ENCODE peak calls at places on chromosomes 2 and 18, in ten cellular contexts. One of them, this sample, is unnamed.

GRCh38 chr2:158124896-158125295 is 23.2 kb downstream of the UPP2 start:
- DNase-seq in adrenal gland: no peak
- DNase-seq in CD8-positive, alpha-beta T cell: no peak
- DNase-seq in anterior cingulate cortex: no peak
- DNase-seq in NCI-H510A: no peak
- DNase-seq in kidney glomerular epithelial cell: no peak
- DNase-seq in GM06990: no peak
- DNase-seq in A172: no peak
- DNase-seq in GM19239: no peak
- DNase-seq in NCI-H69: no peak
- DNase-seq in this sample: no peak

GRCh38 chr18:21110667-21111350 is 804 bp downstream of the ROCK1 start:
- DNase-seq in kidney glomerular epithelial cell: peak
- DNase-seq in GM06990: peak
- DNase-seq in anterior cingulate cortex: peak
- DNase-seq in GM19239: no peak
- DNase-seq in NCI-H510A: no peak
- DNase-seq in A172: peak
- DNase-seq in NCI-H69: peak
- DNase-seq in CD8-positive, alpha-beta T cell: peak
- DNase-seq in adrenal gland: peak
- DNase-seq in this sample: peak

GRCh38 chr2:80288576-80288975 is 16.0 kb downstream of the LRRTM1 start:
- DNase-seq in NCI-H69: peak
- DNase-seq in kidney glomerular epithelial cell: no peak
- DNase-seq in GM06990: no peak
- DNase-seq in GM19239: no peak
- DNase-seq in CD8-positive, alpha-beta T cell: no peak
- DNase-seq in adrenal gland: no peak
- DNase-seq in NCI-H510A: no peak
- DNase-seq in anterior cingulate cortex: peak
- DNase-seq in A172: no peak
- DNase-seq in this sample: no peak

GRCh38 chr2:101616411-101616810 is 81.1 kb upstream of the MAP4K4 start:
- DNase-seq in NCI-H510A: no peak
- DNase-seq in GM06990: no peak
- DNase-seq in kidney glomerular epithelial cell: no peak
- DNase-seq in adrenal gland: no peak
- DNase-seq in A172: no peak
- DNase-seq in anterior cingulate cortex: peak
- DNase-seq in CD8-positive, alpha-beta T cell: no peak
- DNase-seq in GM19239: no peak
- DNase-seq in NCI-H69: no peak
- DNase-seq in this sample: peak

GRCh38 chr2:149065236-149065635 is 26.7 kb downstream of the LYPD6B start:
- DNase-seq in A172: peak
- DNase-seq in GM06990: no peak
- DNase-seq in GM19239: no peak
- DNase-seq in CD8-positive, alpha-beta T cell: no peak
- DNase-seq in anterior cingulate cortex: no peak
- DNase-seq in NCI-H510A: no peak
- DNase-seq in NCI-H69: peak
- DNase-seq in adrenal gland: no peak
- DNase-seq in kidney glomerular epithelial cell: no peak
- DNase-seq in this sample: no peak

GRCh38 chr18:6327895-6328623 is 86.7 kb downstream of the L3MBTL4 start:
- DNase-seq in CD8-positive, alpha-beta T cell: no peak
- DNase-seq in GM06990: no peak
- DNase-seq in kidney glomerular epithelial cell: no peak
- DNase-seq in adrenal gland: no peak
- DNase-seq in NCI-H69: peak
- DNase-seq in NCI-H510A: no peak
- DNase-seq in A172: no peak
- DNase-seq in anterior cingulate cortex: no peak
- DNase-seq in GM19239: no peak
- DNase-seq in this sample: no peak

GRCh38 chr18:48777737-48778111 is 173.0 kb downstream of the SMAD7 start:
- DNase-seq in NCI-H510A: no peak
- DNase-seq in kidney glomerular epithelial cell: no peak
- DNase-seq in NCI-H69: no peak
- DNase-seq in GM06990: no peak
- DNase-seq in A172: no peak
- DNase-seq in anterior cingulate cortex: no peak
- DNase-seq in GM19239: no peak
- DNase-seq in adrenal gland: no peak
- DNase-seq in CD8-positive, alpha-beta T cell: no peak
- DNase-seq in this sample: peak

GRCh38 chr2:189613077-189613636 is 32.6 kb upstream of the SLC40A1 start:
- DNase-seq in GM06990: no peak
- DNase-seq in NCI-H69: peak
- DNase-seq in NCI-H510A: peak
- DNase-seq in CD8-positive, alpha-beta T cell: no peak
- DNase-seq in GM19239: no peak
- DNase-seq in A172: peak
- DNase-seq in adrenal gland: peak
- DNase-seq in anterior cingulate cortex: no peak
- DNase-seq in kidney glomerular epithelial cell: peak
- DNase-seq in this sample: no peak

GRCh38 chr2:50492452-50492851 is 539.5 kb downstream of the NRXN1 start:
- DNase-seq in NCI-H69: peak
- DNase-seq in anterior cingulate cortex: peak
- DNase-seq in NCI-H510A: peak
- DNase-seq in GM19239: peak
- DNase-seq in adrenal gland: peak
- DNase-seq in A172: peak
- DNase-seq in GM06990: no peak
- DNase-seq in CD8-positive, alpha-beta T cell: no peak
- DNase-seq in kidney glomerular epithelial cell: peak
- DNase-seq in this sample: no peak

GRCh38 chr18:58576641-58577251 is 52.1 kb downstream of the ALPK2 start:
- DNase-seq in A172: no peak
- DNase-seq in kidney glomerular epithelial cell: peak
- DNase-seq in NCI-H510A: no peak
- DNase-seq in NCI-H69: no peak
- DNase-seq in CD8-positive, alpha-beta T cell: no peak
- DNase-seq in GM19239: no peak
- DNase-seq in GM06990: no peak
- DNase-seq in adrenal gland: no peak
- DNase-seq in anterior cingulate cortex: no peak
- DNase-seq in this sample: no peak

GRCh38 chr2:61620244-61621159 is 82.3 kb upstream of the XPO1 start:
- DNase-seq in A172: peak
- DNase-seq in NCI-H69: peak
- DNase-seq in GM19239: no peak
- DNase-seq in kidney glomerular epithelial cell: peak
- DNase-seq in CD8-positive, alpha-beta T cell: no peak
- DNase-seq in anterior cingulate cortex: no peak
- DNase-seq in GM06990: peak
- DNase-seq in NCI-H510A: no peak
- DNase-seq in adrenal gland: peak
- DNase-seq in this sample: no peak

GRCh38 chr2:178277741-178278197 is 83.5 kb downstream of the OSBPL6 start:
- DNase-seq in NCI-H69: no peak
- DNase-seq in anterior cingulate cortex: no peak
- DNase-seq in NCI-H510A: peak
- DNase-seq in A172: no peak
- DNase-seq in adrenal gland: no peak
- DNase-seq in GM19239: no peak
- DNase-seq in kidney glomerular epithelial cell: peak
- DNase-seq in GM06990: no peak
- DNase-seq in CD8-positive, alpha-beta T cell: no peak
- DNase-seq in this sample: no peak

This sample was measured in left ventricle myocardium superior.